ENCODE peak calls at places on chromosomes 11 and 22, in nine cellular contexts. X is lower lobe of right lung, T is thoracic aorta, E is endodermal cell, K is Panc1, A is Peyer's patch, Q is adrenal gland, V is PC-9, P is pancreas. N is an unnamed sample.

GRCh38 chr11:44005956-44006355 is 41.8 kb upstream of the ACCSL start:
- DNase-seq in K (no peak), Q (no peak), T (no peak), A (no peak), X (no peak), P (peak; percentile 7), V (no peak), E (no peak), N (no peak)

GRCh38 chr22:44392446-44392921 is 79.7 kb upstream of the SHISAL1 start:
- DNase-seq in A (peak; percentile 22), V (peak; percentile 72), X (peak; percentile 29), Q (no peak), T (no peak), P (no peak), K (no peak), E (peak; percentile 45), N (peak; percentile 35)

GRCh38 chr22:23939017-23939357 is 22.0 kb downstream of the GSTT2B start:
- DNase-seq in X (no peak), A (no peak), P (no peak), T (no peak), Q (no peak), E (no peak), V (no peak), K (no peak), N (no peak)

GRCh38 chr22:46041642-46042041 is 64.7 kb upstream of the WNT7B start:
- DNase-seq in P (no peak), V (no peak), K (no peak), E (peak; percentile 20), Q (no peak), A (peak; percentile 15), X (peak; percentile 28), T (no peak), N (no peak)

GRCh38 chr11:107732327-107733051 is 20.6 kb upstream of the SLN start:
- DNase-seq in P (no peak), K (no peak), V (no peak), A (no peak), E (no peak), X (no peak), Q (no peak), T (no peak), N (no peak)

GRCh38 chr11:64466115-64466718 is 107.3 kb downstream of the RPS6KA4 start:
- DNase-seq in E (no peak), X (no peak), P (no peak), V (no peak), T (no peak), Q (no peak), A (no peak), K (no peak), N (no peak)

GRCh38 chr22:36886016-36886415 is 25.2 kb downstream of the NCF4 start:
- DNase-seq in X (no peak), K (no peak), V (no peak), T (no peak), A (no peak), Q (no peak), P (no peak), E (no peak), N (no peak)

GRCh38 chr11:86181379-86181778 is 63.2 kb upstream of the EED start:
- DNase-seq in V (no peak), P (no peak), K (no peak), Q (no peak), A (no peak), X (no peak), T (no peak), E (no peak), N (no peak)

GRCh38 chr11:5004429-5005274 is 10.0 kb downstream of the OR51L1 start:
- DNase-seq in V (no peak), P (peak; percentile 33), T (no peak), K (peak; percentile 52), X (no peak), Q (peak; percentile 38), A (no peak), E (peak; percentile 82), N (peak; percentile 18)

GRCh38 chr22:47284360-47284759 is 521.9 kb downstream of the TBC1D22A start:
- DNase-seq in P (no peak), V (no peak), A (peak; percentile 32), E (no peak), X (no peak), Q (no peak), T (no peak), K (no peak), N (no peak)

GRCh38 chr22:46129390-46130041 is 20.8 kb upstream of the PPARA start:
- DNase-seq in A (no peak), T (no peak), X (peak; percentile 83), Q (peak; percentile 64), K (no peak), E (no peak), V (no peak), P (no peak), N (no peak)

GRCh38 chr11:46295312-46295995 is 18.0 kb downstream of the CREB3L1 start:
- DNase-seq in X (peak; percentile 77), Q (peak; percentile 83), K (no peak), A (peak; percentile 73), E (peak; percentile 96), T (no peak), V (peak; percentile 68), P (peak; percentile 68), N (peak; percentile 86)

GRCh38 chr11:79312591-79313267 is 128.1 kb downstream of the TENM4 start:
- DNase-seq in A (no peak), V (no peak), T (no peak), X (no peak), Q (no peak), K (no peak), E (no peak), P (no peak), N (no peak)

GRCh38 chr11:96338910-96339703 is 3.9 kb downstream of the MAML2 start:
- DNase-seq in E (peak; percentile 61), T (no peak), Q (peak; percentile 27), P (no peak), V (peak; percentile 73), X (peak; percentile 70), A (no peak), K (no peak), N (no peak)

GRCh38 chr11:86551286-86551685 is 121.1 kb downstream of the ME3 start:
- DNase-seq in T (peak; percentile 32), X (no peak), K (no peak), P (no peak), E (no peak), A (no peak), V (peak; percentile 82), Q (no peak), N (peak; percentile 64)

GRCh38 chr11:59807047-59807446 is 3.5 kb downstream of the MRPL16 start:
- DNase-seq in E (no peak), X (no peak), Q (no peak), T (no peak), A (no peak), P (no peak), V (no peak), K (no peak), N (no peak)

GRCh38 chr11:59802639-59803176 is 7.9 kb downstream of the MRPL16 start:
- DNase-seq in X (no peak), P (no peak), E (no peak), T (no peak), K (peak; percentile 28), A (no peak), Q (peak; percentile 61), V (peak; percentile 48), N (peak; percentile 43)

GRCh38 chr11:59801981-59802638 is 8.5 kb downstream of the MRPL16 start:
- DNase-seq in A (no peak), T (no peak), K (no peak), V (no peak), E (peak; percentile 69), Q (no peak), X (no peak), P (no peak), N (no peak)

GRCh38 chr11:59800390-59801037 is 10.1 kb downstream of the MRPL16 start:
- DNase-seq in E (no peak), V (no peak), K (no peak), Q (no peak), A (no peak), T (no peak), X (no peak), P (no peak), N (no peak)

GRCh38 chr11:59801160-59801706 is 9.3 kb downstream of the MRPL16 start:
- DNase-seq in K (no peak), E (no peak), Q (no peak), A (no peak), V (no peak), T (no peak), X (no peak), P (no peak), N (no peak)
- H3K27ac ChIP-seq in K (no peak overlapping the region), E (no peak overlapping the region), Q (no peak overlapping the region), A (no peak overlapping the region), V (peak overlapping the region; percentile 16), T (no peak overlapping the region), X (no peak overlapping the region), P (no peak overlapping the region), N (no peak overlapping the region)

GRCh38 chr11:10933455-10934292 is 75.8 kb upstream of the ZBED5 start:
- DNase-seq in V (peak; percentile 77), Q (peak; percentile 88), E (peak; percentile 96), K (peak; percentile 96), A (peak; percentile 90), X (peak; percentile 91), P (peak; percentile 88), T (peak; percentile 74), N (peak; percentile 92)

GRCh38 chr11:10936999-10937398 is 79.1 kb upstream of the ZBED5 start:
- DNase-seq in V (no peak), E (no peak), K (no peak), X (no peak), T (no peak), P (no peak), Q (no peak), A (no peak), N (no peak)

GRCh38 chr11:10932976-10933375 is 75.1 kb upstream of the ZBED5 start:
- DNase-seq in X (no peak), A (no peak), V (no peak), Q (no peak), T (no peak), K (no peak), P (no peak), E (no peak), N (no peak)

GRCh38 chr11:10934293-10934850 is 76.5 kb upstream of the ZBED5 start:
- DNase-seq in P (no peak), X (no peak), K (no peak), V (no peak), E (peak; percentile 66), A (no peak), T (no peak), Q (no peak), N (no peak)

GRCh38 chr11:10935015-10935564 is 77.2 kb upstream of the ZBED5 start:
- DNase-seq in X (no peak), E (no peak), P (no peak), V (no peak), A (peak; percentile 69), Q (no peak), T (no peak), K (no peak), N (no peak)
- TF ChIP-seq CTCF in X (no peak), E (no peak), P (no peak), V (no peak), A (no peak), Q (no peak), T (no peak), K (no peak), N (no peak)

GRCh38 chr11:7579226-7579825 is 65.5 kb downstream of the PPFIBP2 start:
- DNase-seq in Q (no peak), K (no peak), X (no peak), P (no peak), V (peak; percentile 44), T (no peak), E (no peak), A (no peak), N (no peak)
- H3K27ac ChIP-seq in Q (no peak overlapping the region), K (no peak overlapping the region), X (no peak overlapping the region), P (no peak overlapping the region), V (peak overlapping the region; percentile 49), T (peak overlapping the region; percentile 91), E (no peak overlapping the region), A (no peak overlapping the region), N (no peak overlapping the region)

GRCh38 chr11:10488121-10488580 is 33.1 kb downstream of the AMPD3 start:
- DNase-seq in X (no peak), A (peak; percentile 73), Q (peak; percentile 13), V (peak; percentile 68), K (peak; percentile 33), T (no peak), E (peak; percentile 54), P (no peak), N (peak; percentile 94)
- TF ChIP-seq CTCF in X (no peak), A (no peak), Q (no peak), V (no peak), K (no peak), T (no peak), E (peak; percentile 46), P (no peak), N (no peak)

N was measured in RWPE1.